ENCODE peak calls at places on chromosomes 1 and 21, in five cellular contexts. One of them, this sample, is unnamed. For H3K4me1, the result is how much of the 10 kb centered on the place peaks cover.

GRCh38 chr1:226813671-226814591 is 56.5 kb upstream of the PSEN2 start:
- DNase-seq in HepG2: no peak
- DNase-seq in K562: no peak
- DNase-seq in GM12878: no peak
- DNase-seq in H1: no peak
- DNase-seq in this sample: no peak

GRCh38 chr1:14181191-14181793 is 417.2 kb upstream of the KAZN start:
- DNase-seq in GM12878: peak
- DNase-seq in K562: no peak
- DNase-seq in H1: no peak
- DNase-seq in HepG2: no peak
- DNase-seq in this sample: no peak

GRCh38 chr1:21051177-21051576 is 125.5 kb downstream of the EIF4G3 start:
- DNase-seq in H1: no peak
- DNase-seq in K562: no peak
- DNase-seq in GM12878: no peak
- DNase-seq in HepG2: no peak
- DNase-seq in this sample: no peak

GRCh38 chr21:19321688-19322087 is 918.1 kb upstream of the TMPRSS15 start:
- DNase-seq in K562: no peak
- DNase-seq in H1: no peak
- DNase-seq in GM12878: no peak
- DNase-seq in HepG2: no peak
- DNase-seq in this sample: no peak

GRCh38 chr1:203990118-203990517 is 82.8 kb upstream of the SOX13 start:
- DNase-seq in GM12878: no peak
- DNase-seq in HepG2: no peak
- DNase-seq in H1: no peak
- DNase-seq in K562: peak
- DNase-seq in this sample: no peak

GRCh38 chr1:172466795-172467407 is 23.0 kb upstream of the PIGC start:
- DNase-seq in K562: no peak
- DNase-seq in GM12878: no peak
- DNase-seq in H1: no peak
- DNase-seq in HepG2: peak
- DNase-seq in this sample: peak

GRCh38 chr1:169024800-169025253 is 81.7 kb upstream of the ATP1B1 start:
- DNase-seq in K562: no peak
- DNase-seq in GM12878: peak
- DNase-seq in H1: no peak
- DNase-seq in HepG2: no peak
- DNase-seq in this sample: no peak

GRCh38 chr1:62735491-62736171 is 47.4 kb upstream of the DOCK7 start:
- DNase-seq in K562: no peak
- DNase-seq in HepG2: no peak
- DNase-seq in H1: no peak
- DNase-seq in GM12878: no peak
- DNase-seq in this sample: no peak

GRCh38 chr1:41108696-41109284 is 87.3 kb upstream of the SLFNL1 start:
- DNase-seq in H1: no peak
- DNase-seq in GM12878: no peak
- DNase-seq in K562: no peak
- DNase-seq in HepG2: no peak
- DNase-seq in this sample: peak

GRCh38 chr21:15893902-15894301 is 164.1 kb downstream of the USP25 start:
- DNase-seq in HepG2: no peak
- DNase-seq in H1: no peak
- DNase-seq in GM12878: no peak
- DNase-seq in K562: no peak
- DNase-seq in this sample: no peak

GRCh38 chr1:15153842-15154479 is 414 bp downstream of the TMEM51 start:
- DNase-seq in K562: peak
- DNase-seq in H1: peak
- DNase-seq in GM12878: no peak
- DNase-seq in HepG2: no peak
- DNase-seq in this sample: peak

GRCh38 chr1:51736702-51737101 is 119.8 kb downstream of the OSBPL9 start:
- DNase-seq in H1: no peak
- DNase-seq in HepG2: no peak
- DNase-seq in GM12878: no peak
- DNase-seq in K562: peak
- DNase-seq in this sample: no peak

GRCh38 chr1:3038113-3038551 is 16.9 kb downstream of the ACTRT2 start:
- DNase-seq in GM12878: no peak
- DNase-seq in H1: no peak
- DNase-seq in K562: no peak
- DNase-seq in HepG2: no peak
- DNase-seq in this sample: no peak

GRCh38 chr1:40664167-40664537 is 1.3 kb downstream of the RIMS3 start:
- DNase-seq in K562: no peak
- DNase-seq in H1: no peak
- DNase-seq in HepG2: no peak
- DNase-seq in GM12878: no peak
- DNase-seq in this sample: no peak

GRCh38 chr1:48870596-48870995 is 93.9 kb upstream of the BEND5 start:
- DNase-seq in GM12878: no peak
- DNase-seq in H1: no peak
- DNase-seq in HepG2: no peak
- DNase-seq in K562: no peak
- DNase-seq in this sample: peak

GRCh38 chr1:167420510-167420909 is 97.8 kb downstream of the CD247 start:
- DNase-seq in K562: peak
- DNase-seq in GM12878: no peak
- DNase-seq in H1: no peak
- DNase-seq in HepG2: no peak
- DNase-seq in this sample: no peak

GRCh38 chr1:88612299-88612698 is 71.8 kb upstream of the PKN2 start:
- DNase-seq in K562: no peak
- DNase-seq in GM12878: no peak
- DNase-seq in HepG2: no peak
- DNase-seq in H1: no peak
- DNase-seq in this sample: no peak

GRCh38 chr1:27144349-27144748 is 10.6 kb downstream of the SLC9A1 start:
- DNase-seq in GM12878: no peak
- DNase-seq in K562: no peak
- DNase-seq in H1: no peak
- DNase-seq in HepG2: no peak
- DNase-seq in this sample: no peak

GRCh38 chr1:198850196-198850595 is 211.4 kb downstream of the PTPRC start:
- DNase-seq in K562: no peak
- DNase-seq in H1: no peak
- DNase-seq in HepG2: no peak
- DNase-seq in GM12878: no peak
- DNase-seq in this sample: peak

GRCh38 chr1:107939256-107939655 is 25.7 kb downstream of the VAV3 start:
- DNase-seq in GM12878: no peak
- DNase-seq in HepG2: no peak
- DNase-seq in H1: no peak
- DNase-seq in K562: no peak
- DNase-seq in this sample: no peak

GRCh38 chr1:171480035-171480434 is 5.3 kb upstream of the PRRC2C start:
- DNase-seq in HepG2: no peak
- DNase-seq in K562: no peak
- DNase-seq in H1: no peak
- DNase-seq in GM12878: no peak
- DNase-seq in this sample: no peak

GRCh38 chr1:118862755-118863154 is 125.4 kb downstream of the TBX15 start:
- DNase-seq in HepG2: peak
- DNase-seq in K562: no peak
- DNase-seq in H1: no peak
- DNase-seq in GM12878: no peak
- DNase-seq in this sample: no peak

GRCh38 chr1:77970192-77970591 is 8.7 kb downstream of the FUBP1 start:
- DNase-seq in GM12878: no peak
- DNase-seq in H1: no peak
- DNase-seq in K562: no peak
- DNase-seq in HepG2: no peak
- DNase-seq in this sample: no peak
- H3K4me1 ChIP-seq in GM12878: under half
- H3K4me1 ChIP-seq in H1: under half
- H3K4me1 ChIP-seq in K562: under half
- H3K4me1 ChIP-seq in HepG2: under half
- H3K4me1 ChIP-seq in this sample: under half

DNA sequence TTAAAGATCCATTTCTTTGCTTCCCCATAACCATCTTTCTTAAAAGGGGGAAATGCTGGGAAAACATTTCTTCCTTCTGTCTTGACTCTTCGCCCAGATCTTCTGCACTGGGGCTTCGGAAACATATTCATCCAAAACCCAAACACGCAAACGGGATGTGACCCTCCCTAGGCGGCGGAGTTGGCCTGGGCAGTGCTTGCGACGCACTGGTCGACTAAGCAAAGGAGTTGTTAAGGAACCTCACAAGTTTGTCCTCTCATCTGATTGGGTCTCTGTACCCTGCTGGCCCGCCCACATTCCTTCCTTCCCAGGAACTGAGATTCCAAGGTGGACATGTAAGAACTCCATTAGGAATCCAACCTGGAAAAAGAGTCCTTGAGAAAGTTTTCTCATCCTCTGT is 2.5 kb downstream of the ADAMTS5 start:
- DNase-seq in K562: no peak
- DNase-seq in HepG2: no peak
- DNase-seq in GM12878: no peak
- DNase-seq in H1: no peak
- DNase-seq in this sample: no peak
- TF ChIP-seq HDAC2 in K562: no peak
- TF ChIP-seq HDAC2 in HepG2: no peak
- TF ChIP-seq HDAC2 in GM12878: no peak
- TF ChIP-seq HDAC2 in H1: no peak
- TF ChIP-seq HDAC2 in this sample: no peak

DNA sequence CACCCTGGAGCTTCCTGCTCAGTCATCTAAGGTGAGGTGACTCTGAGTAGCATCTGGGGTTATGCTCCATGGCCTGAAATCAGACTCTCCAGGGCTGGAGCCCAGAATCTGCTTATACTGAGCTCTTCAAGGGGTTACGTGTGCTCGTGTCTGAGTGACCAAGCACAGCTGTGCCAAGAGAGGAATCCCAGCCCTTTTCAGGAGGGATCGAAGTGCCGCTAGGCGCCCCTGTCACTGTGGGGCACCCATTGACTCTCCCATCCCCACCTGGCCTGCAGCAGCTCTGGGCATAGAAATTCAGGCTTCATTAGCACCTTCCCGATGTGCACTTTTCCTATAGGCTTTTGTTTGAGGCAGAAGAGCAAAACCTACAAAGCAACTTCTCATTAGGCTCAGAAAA is 13.8 kb downstream of the VASH2 start:
- DNase-seq in K562: no peak
- DNase-seq in H1: no peak
- DNase-seq in GM12878: no peak
- DNase-seq in HepG2: no peak
- DNase-seq in this sample: no peak
- H3K4me1 ChIP-seq in K562: under half
- H3K4me1 ChIP-seq in H1: under half
- H3K4me1 ChIP-seq in GM12878: half or more
- H3K4me1 ChIP-seq in HepG2: under half
- H3K4me1 ChIP-seq in this sample: under half

GRCh38 chr1:155005076-155005971 is 2.7 kb downstream of the ZBTB7B start:
- DNase-seq in GM12878: no peak
- DNase-seq in HepG2: no peak
- DNase-seq in H1: no peak
- DNase-seq in K562: no peak
- DNase-seq in this sample: no peak
- TF ChIP-seq HDAC2 in GM12878: no peak
- TF ChIP-seq HDAC2 in HepG2: no peak
- TF ChIP-seq HDAC2 in H1: no peak
- TF ChIP-seq HDAC2 in K562: no peak
- TF ChIP-seq HDAC2 in this sample: no peak

GRCh38 chr1:161707503-161707902 is 474 bp downstream of the FCRLA start:
- DNase-seq in GM12878: no peak
- DNase-seq in H1: no peak
- DNase-seq in K562: no peak
- DNase-seq in HepG2: no peak
- DNase-seq in this sample: no peak
- H3K4me1 ChIP-seq in GM12878: under half
- H3K4me1 ChIP-seq in H1: under half
- H3K4me1 ChIP-seq in K562: under half
- H3K4me1 ChIP-seq in HepG2: under half
- H3K4me1 ChIP-seq in this sample: under half

GRCh38 chr21:14614287-14614686 is 68.2 kb upstream of the SAMSN1 start:
- DNase-seq in K562: no peak
- DNase-seq in H1: no peak
- DNase-seq in GM12878: no peak
- DNase-seq in HepG2: no peak
- DNase-seq in this sample: no peak

GRCh38 chr21:14613496-14613895 is 67.4 kb upstream of the SAMSN1 start:
- DNase-seq in H1: no peak
- DNase-seq in K562: no peak
- DNase-seq in HepG2: no peak
- DNase-seq in GM12878: no peak
- DNase-seq in this sample: no peak

GRCh38 chr21:14617040-14617393 is 70.9 kb upstream of the SAMSN1 start:
- DNase-seq in HepG2: no peak
- DNase-seq in K562: no peak
- DNase-seq in H1: no peak
- DNase-seq in GM12878: no peak
- DNase-seq in this sample: no peak

GRCh38 chr21:14617836-14618235 is 71.7 kb upstream of the SAMSN1 start:
- DNase-seq in HepG2: no peak
- DNase-seq in H1: no peak
- DNase-seq in K562: no peak
- DNase-seq in GM12878: no peak
- DNase-seq in this sample: no peak

DNA sequence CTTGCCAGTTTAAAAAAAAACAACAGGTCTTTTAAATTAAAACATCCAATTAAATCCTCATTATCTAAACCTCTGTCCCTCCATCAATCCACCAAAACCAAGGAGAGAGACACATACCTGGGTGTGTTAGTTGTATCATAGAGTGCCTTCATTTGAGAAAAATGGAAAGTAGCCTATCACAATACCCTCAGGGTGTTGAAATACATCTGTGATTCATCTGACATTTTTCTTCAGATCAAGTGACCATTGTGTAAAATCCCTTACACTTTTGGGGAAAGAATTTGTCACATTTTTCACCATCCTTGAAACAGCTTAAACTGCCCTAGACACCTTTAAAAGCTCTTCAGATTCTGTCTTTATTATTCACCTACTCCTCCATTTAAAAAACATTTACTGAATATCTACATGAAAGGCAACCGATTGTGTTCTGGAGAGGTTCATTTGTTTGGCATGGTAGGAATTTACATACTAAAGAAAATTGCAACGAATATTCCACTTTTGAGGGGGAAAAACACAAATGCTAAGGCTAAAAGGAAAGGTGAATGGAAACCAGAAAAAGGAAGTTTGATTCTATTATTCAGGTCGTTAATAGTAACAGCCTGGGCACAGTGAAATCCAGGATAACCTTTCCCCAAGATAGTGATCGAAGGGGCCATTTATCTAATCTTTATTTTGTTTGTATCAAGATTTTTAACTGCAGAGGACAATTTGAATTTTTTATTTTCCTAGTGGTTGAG is 70.4 kb upstream of the SAMSN1 start:
- DNase-seq in K562: no peak
- DNase-seq in GM12878: no peak
- DNase-seq in HepG2: no peak
- DNase-seq in H1: no peak
- DNase-seq in this sample: no peak
- TF ChIP-seq HDAC2 in K562: no peak
- TF ChIP-seq HDAC2 in GM12878: no peak
- TF ChIP-seq HDAC2 in HepG2: no peak
- TF ChIP-seq HDAC2 in H1: no peak
- TF ChIP-seq HDAC2 in this sample: no peak